ENCODE peak calls at places on chromosomes 6 and 20, in seven cellular contexts. B, G, Q, I, T, S and R are unnamed samples.

GRCh38 chr20:20237093-20237959 is 130.6 kb upstream of the INSM1 start:
- DNase-seq in T (peak), B (peak), Q (peak), S (peak), I (peak), G (no peak), R (peak)

GRCh38 chr6:4091926-4092325 is 13.0 kb upstream of the FAM217A start:
- DNase-seq in S (no peak), T (no peak), B (no peak), G (no peak), Q (no peak), I (no peak), R (no peak)

GRCh38 chr6:114144887-114145851 is 174.2 kb upstream of the HDAC2 start:
- DNase-seq in S (no peak), T (no peak), B (peak), I (no peak), G (no peak), Q (no peak), R (no peak)

GRCh38 chr6:41756354-41756753 is 9.2 kb upstream of the PGC start:
- DNase-seq in B (no peak), T (no peak), S (no peak), Q (no peak), I (no peak), G (no peak), R (no peak)

GRCh38 chr6:21769405-21769851 is 175.9 kb downstream of the SOX4 start:
- DNase-seq in Q (no peak), I (no peak), T (no peak), B (no peak), S (no peak), G (no peak), R (no peak)

GRCh38 chr6:30060634-30060981 is 457 bp upstream of the POLR1H start:
- DNase-seq in G (no peak), T (no peak), Q (peak), S (no peak), I (no peak), B (no peak), R (no peak)

GRCh38 chr6:53605543-53606235 is 59.9 kb downstream of the KLHL31 start:
- DNase-seq in S (no peak), I (no peak), G (no peak), B (no peak), Q (no peak), T (no peak), R (no peak)

GRCh38 chr6:152212437-152212836 is 405.0 kb downstream of the ESR1 start:
- DNase-seq in S (no peak), B (no peak), I (no peak), T (no peak), Q (no peak), G (no peak), R (no peak)

GRCh38 chr20:63055575-63056235 is 48.9 kb upstream of the BHLHE23 start:
- DNase-seq in Q (no peak), S (no peak), G (no peak), B (no peak), I (no peak), T (no peak), R (no peak)

GRCh38 chr20:3330046-3330741 is 77.3 kb downstream of the DNAAF9 start:
- DNase-seq in S (no peak), I (no peak), B (no peak), T (no peak), Q (no peak), G (no peak), R (no peak)

GRCh38 chr6:33199687-33200233 is 705 bp downstream of the RXRB start:
- DNase-seq in T (no peak), S (peak), I (peak), Q (peak), G (no peak), B (peak), R (peak)

GRCh38 chr6:1610497-1611321 is 994 bp downstream of the FOXC1 start:
- DNase-seq in G (no peak), B (peak), S (no peak), I (no peak), T (no peak), Q (no peak), R (no peak)

GRCh38 chr6:33620158-33620583 is 951 bp upstream of the ITPR3 start:
- DNase-seq in I (no peak), S (peak), G (no peak), B (no peak), Q (peak), T (peak), R (no peak)

GRCh38 chr6:66522864-66523263 is 815.8 kb upstream of the EYS start:
- DNase-seq in B (no peak), S (no peak), G (no peak), Q (no peak), I (no peak), T (no peak), R (no peak)

GRCh38 chr20:62753626-62754025 is 42.6 kb upstream of the MRGBP start:
- DNase-seq in S (no peak), B (no peak), T (no peak), Q (no peak), I (no peak), G (no peak), R (no peak)

GRCh38 chr6:99119109-99120031 is 171.6 kb upstream of the FBXL4 start:
- DNase-seq in Q (peak), T (no peak), B (peak), G (no peak), I (no peak), S (peak), R (peak)

GRCh38 chr6:126812651-126813050 is 305.8 kb upstream of the RSPO3 start:
- DNase-seq in S (no peak), Q (no peak), I (no peak), T (no peak), B (no peak), G (no peak), R (no peak)

GRCh38 chr6:131960371-131961133 is 9.4 kb upstream of the CCN2 start:
- DNase-seq in Q (no peak), T (no peak), I (no peak), G (no peak), B (no peak), S (no peak), R (no peak)

GRCh38 chr6:116060572-116061283 is at the start of gene FRK:
- DNase-seq in S (no peak), I (no peak), B (peak), G (no peak), Q (no peak), T (no peak), R (no peak)

GRCh38 chr6:123524781-123525180 is 112.0 kb downstream of the TRDN start:
- DNase-seq in T (no peak), Q (no peak), G (no peak), I (no peak), B (no peak), S (no peak), R (no peak)

GRCh38 chr6:27873101-27874030 is 38.8 kb downstream of the OR2B2 start:
- DNase-seq in B (no peak), G (peak), T (peak), Q (no peak), I (no peak), S (peak), R (no peak)

GRCh38 chr6:64672131-64672530 is 1034.9 kb downstream of the EYS start:
- DNase-seq in Q (no peak), T (no peak), B (no peak), G (no peak), I (no peak), S (no peak), R (no peak)

GRCh38 chr6:53635322-53635721 is 30.2 kb downstream of the KLHL31 start:
- DNase-seq in S (no peak), I (no peak), T (no peak), G (no peak), Q (no peak), B (peak), R (no peak)

GRCh38 chr20:58229198-58229802 is 847 bp upstream of the ANKRD60 start:
- DNase-seq in Q (no peak), G (no peak), B (no peak), I (no peak), T (no peak), S (no peak), R (no peak)

GRCh38 chr6:116412270-116412669 is 41.5 kb downstream of the DSE start:
- DNase-seq in G (no peak), Q (no peak), S (no peak), I (no peak), B (no peak), T (no peak), R (no peak)

GRCh38 chr20:44215125-44215524 is 4.6 kb upstream of the OSER1 start:
- DNase-seq in Q (peak), B (peak), S (peak), I (no peak), G (no peak), T (peak), R (peak)

GRCh38 chr20:1330075-1330830 is 1.3 kb upstream of the SDCBP2 start:
- DNase-seq in T (peak), I (no peak), G (peak), B (no peak), Q (no peak), S (peak), R (no peak)

GRCh38 chr6:56913276-56914138 is 41.4 kb upstream of the BEND6 start:
- DNase-seq in G (no peak), S (no peak), T (no peak), B (no peak), I (no peak), Q (no peak), R (no peak)

GRCh38 chr6:97394160-97394748 is 111.2 kb upstream of the MMS22L start:
- DNase-seq in I (no peak), B (peak), S (peak), Q (peak), T (no peak), G (peak), R (peak)

GRCh38 chr6:123276439-123277045 is 280.5 kb downstream of the CLVS2 start:
- DNase-seq in T (no peak), B (no peak), I (no peak), S (no peak), Q (peak), G (no peak), R (no peak)

GRCh38 chr6:2307794-2308193 is 62.4 kb upstream of the GMDS start:
- DNase-seq in T (no peak), S (no peak), B (no peak), G (no peak), I (no peak), Q (no peak), R (no peak)

GRCh38 chr6:166466178-166467122 is 83.7 kb upstream of the MPC1 start:
- DNase-seq in Q (no peak), G (no peak), B (no peak), I (no peak), S (peak), T (no peak), R (no peak)
- TF ChIP-seq POLR2AphosphoS5 in Q (no peak), G (no peak), B (no peak), I (no peak), S (peak), T (no peak), R (no peak)

DNA sequence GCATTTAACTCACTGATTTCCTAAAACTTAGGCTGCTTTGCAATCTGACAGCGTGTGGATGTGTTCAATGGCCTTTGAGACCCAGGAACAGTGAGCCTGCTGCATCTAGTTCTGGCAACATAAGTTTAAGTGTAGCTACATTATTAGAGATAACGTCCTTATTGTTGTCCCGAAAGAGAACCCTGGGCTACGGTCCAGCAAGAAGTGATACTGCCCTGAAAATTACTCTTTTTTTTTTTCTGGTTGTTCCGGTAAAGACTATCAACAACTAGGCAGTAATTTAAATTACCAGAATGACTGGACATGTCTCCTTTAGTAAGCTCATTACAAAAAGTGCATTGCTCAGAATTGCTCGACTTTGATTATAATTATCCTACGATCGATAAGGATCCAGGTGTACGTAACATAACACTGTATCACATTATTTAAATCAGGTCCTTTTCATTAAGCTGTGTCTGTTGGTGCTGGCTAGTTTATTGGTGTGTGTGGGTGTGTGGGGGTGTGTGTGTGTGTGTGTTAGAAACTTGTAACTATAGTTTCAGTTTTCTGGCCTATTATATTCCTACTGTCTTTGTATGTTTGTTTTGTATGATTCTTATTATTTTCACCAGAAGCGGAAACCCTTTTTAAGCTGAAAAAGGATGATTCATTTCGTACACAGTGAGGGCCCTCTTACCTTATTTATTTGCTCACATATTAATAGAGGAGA is 3.0 kb downstream of the TSHZ2 start:
- DNase-seq in B (no peak), G (peak), T (no peak), I (no peak), S (peak), Q (no peak), R (no peak)
- TF ChIP-seq TAF1 in B (no peak), G (no peak), T (no peak), I (no peak), S (no peak), Q (no peak), R (no peak)

DNA sequence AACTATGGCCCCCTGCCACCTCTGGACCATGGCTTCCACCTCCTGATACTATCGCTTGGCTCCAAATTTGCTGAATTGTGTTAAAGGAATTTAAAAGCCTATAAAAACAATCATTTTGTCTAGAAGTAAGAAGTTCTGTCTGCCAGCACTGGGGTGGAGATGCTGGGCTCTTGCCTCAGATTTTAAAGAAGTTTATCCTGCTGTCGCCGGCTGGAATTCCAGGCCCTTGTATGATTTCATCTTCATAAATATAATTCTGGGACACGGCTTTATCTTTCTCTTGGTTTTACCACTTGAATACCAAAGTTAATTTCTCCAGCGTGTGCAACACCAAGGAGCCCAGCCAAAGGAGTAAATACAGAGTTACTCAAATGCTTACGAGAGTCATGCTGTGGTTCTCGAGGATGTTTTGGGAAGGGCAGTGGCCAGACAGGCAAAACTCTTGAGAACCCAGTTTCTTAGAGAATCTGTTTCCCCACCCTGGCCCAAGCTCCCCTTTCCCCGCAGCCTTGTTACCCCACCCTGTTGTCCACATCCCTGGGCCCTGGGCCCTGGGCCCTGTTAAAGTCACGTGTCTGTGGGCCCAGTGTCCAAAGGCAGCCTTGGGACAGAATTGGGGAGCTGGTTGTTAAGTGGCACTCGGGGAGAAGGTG is 31.9 kb downstream of the C6orf89 start:
- DNase-seq in Q (no peak), G (no peak), B (no peak), S (no peak), I (no peak), T (no peak), R (no peak)
- TF ChIP-seq POLR2AphosphoS5 in Q (no peak), G (no peak), B (no peak), S (no peak), I (no peak), T (no peak), R (no peak)

GRCh38 chr6:166419268-166419667 is 36.5 kb upstream of the MPC1 start:
- DNase-seq in I (no peak), B (no peak), G (peak), T (no peak), S (no peak), Q (no peak), R (peak)
- TF ChIP-seq TAF1 in I (no peak), B (no peak), G (no peak), T (no peak), S (no peak), Q (no peak), R (no peak)